ENCODE peak calls at places on chromosomes 5 and 9, in nine cellular contexts. One of them, this sample, is unnamed.

GRCh38 chr5:89087551-89088318 is 204.8 kb upstream of the MEF2C start:
- DNase-seq in cardiac muscle cell: no peak
- DNase-seq in pancreas: no peak
- DNase-seq in colonic mucosa: no peak
- DNase-seq in psoas muscle: no peak
- DNase-seq in neural progenitor cell: peak; percentile 33
- DNase-seq in transverse colon: no peak
- DNase-seq in ovary: no peak
- DNase-seq in endothelial cell of umbilical vein: no peak
- DNase-seq in this sample: no peak

GRCh38 chr5:38715671-38716070 is 130.1 kb upstream of the OSMR start:
- DNase-seq in cardiac muscle cell: no peak
- DNase-seq in pancreas: no peak
- DNase-seq in colonic mucosa: no peak
- DNase-seq in psoas muscle: no peak
- DNase-seq in neural progenitor cell: peak; percentile 48
- DNase-seq in transverse colon: no peak
- DNase-seq in ovary: no peak
- DNase-seq in endothelial cell of umbilical vein: peak; percentile 46
- DNase-seq in this sample: no peak

GRCh38 chr9:111891910-111892499 is 4.6 kb upstream of the UGCG start:
- DNase-seq in cardiac muscle cell: no peak
- DNase-seq in pancreas: no peak
- DNase-seq in colonic mucosa: peak; percentile 79
- DNase-seq in psoas muscle: no peak
- DNase-seq in neural progenitor cell: no peak
- DNase-seq in transverse colon: peak; percentile 80
- DNase-seq in ovary: no peak
- DNase-seq in endothelial cell of umbilical vein: no peak
- DNase-seq in this sample: peak; percentile 40

GRCh38 chr5:118794281-118794680 is 194.1 kb downstream of the DTWD2 start:
- DNase-seq in cardiac muscle cell: no peak
- DNase-seq in pancreas: no peak
- DNase-seq in colonic mucosa: no peak
- DNase-seq in psoas muscle: no peak
- DNase-seq in neural progenitor cell: no peak
- DNase-seq in transverse colon: no peak
- DNase-seq in ovary: no peak
- DNase-seq in endothelial cell of umbilical vein: no peak
- DNase-seq in this sample: no peak

GRCh38 chr9:77647659-77648457 is at the start of gene GNA14:
- DNase-seq in cardiac muscle cell: peak; percentile 44
- DNase-seq in pancreas: peak; percentile 73
- DNase-seq in colonic mucosa: peak; percentile 66
- DNase-seq in psoas muscle: peak; percentile 27
- DNase-seq in neural progenitor cell: peak; percentile 72
- DNase-seq in transverse colon: peak; percentile 24
- DNase-seq in ovary: peak; percentile 67
- DNase-seq in endothelial cell of umbilical vein: peak; percentile 47
- DNase-seq in this sample: no peak

GRCh38 chr9:24041294-24041693 is 215.3 kb upstream of the ELAVL2 start:
- DNase-seq in cardiac muscle cell: no peak
- DNase-seq in pancreas: no peak
- DNase-seq in colonic mucosa: no peak
- DNase-seq in psoas muscle: no peak
- DNase-seq in neural progenitor cell: peak; percentile 73
- DNase-seq in transverse colon: no peak
- DNase-seq in ovary: no peak
- DNase-seq in endothelial cell of umbilical vein: no peak
- DNase-seq in this sample: peak; percentile 0

GRCh38 chr9:134066546-134066922 is 1.3 kb downstream of the BRD3 start:
- DNase-seq in cardiac muscle cell: peak; percentile 30
- DNase-seq in pancreas: no peak
- DNase-seq in colonic mucosa: no peak
- DNase-seq in psoas muscle: no peak
- DNase-seq in neural progenitor cell: peak; percentile 33
- DNase-seq in transverse colon: no peak
- DNase-seq in ovary: peak; percentile 40
- DNase-seq in endothelial cell of umbilical vein: peak; percentile 22
- DNase-seq in this sample: peak; percentile 29

GRCh38 chr9:105445203-105445881 is 2.5 kb upstream of the FSD1L start:
- DNase-seq in cardiac muscle cell: no peak
- DNase-seq in pancreas: no peak
- DNase-seq in colonic mucosa: no peak
- DNase-seq in psoas muscle: peak; percentile 65
- DNase-seq in neural progenitor cell: no peak
- DNase-seq in transverse colon: no peak
- DNase-seq in ovary: no peak
- DNase-seq in endothelial cell of umbilical vein: no peak
- DNase-seq in this sample: no peak

GRCh38 chr9:91935066-91935729 is 14.8 kb downstream of the ROR2 start:
- DNase-seq in cardiac muscle cell: no peak
- DNase-seq in pancreas: no peak
- DNase-seq in colonic mucosa: no peak
- DNase-seq in psoas muscle: no peak
- DNase-seq in neural progenitor cell: peak; percentile 32
- DNase-seq in transverse colon: no peak
- DNase-seq in ovary: no peak
- DNase-seq in endothelial cell of umbilical vein: no peak
- DNase-seq in this sample: no peak

GRCh38 chr5:78907255-78907886 is 77.7 kb downstream of the ARSB start:
- DNase-seq in cardiac muscle cell: no peak
- DNase-seq in pancreas: no peak
- DNase-seq in colonic mucosa: no peak
- DNase-seq in psoas muscle: peak; percentile 43
- DNase-seq in neural progenitor cell: no peak
- DNase-seq in transverse colon: no peak
- DNase-seq in ovary: no peak
- DNase-seq in endothelial cell of umbilical vein: peak; percentile 86
- DNase-seq in this sample: no peak

GRCh38 chr5:165196961-165197360 is 1691.5 kb downstream of the MAT2B start:
- DNase-seq in cardiac muscle cell: no peak
- DNase-seq in pancreas: no peak
- DNase-seq in colonic mucosa: no peak
- DNase-seq in psoas muscle: no peak
- DNase-seq in neural progenitor cell: no peak
- DNase-seq in transverse colon: no peak
- DNase-seq in ovary: no peak
- DNase-seq in endothelial cell of umbilical vein: no peak
- DNase-seq in this sample: no peak

GRCh38 chr9:127927457-127928231 is 2.9 kb downstream of the PIP5KL1 start:
- DNase-seq in cardiac muscle cell: peak; percentile 21
- DNase-seq in pancreas: peak; percentile 85
- DNase-seq in colonic mucosa: peak; percentile 90
- DNase-seq in psoas muscle: no peak
- DNase-seq in neural progenitor cell: peak; percentile 86
- DNase-seq in transverse colon: peak; percentile 84
- DNase-seq in ovary: peak; percentile 64
- DNase-seq in endothelial cell of umbilical vein: no peak
- DNase-seq in this sample: no peak

GRCh38 chr5:13783731-13784130 is 160.8 kb downstream of the DNAH5 start:
- DNase-seq in cardiac muscle cell: no peak
- DNase-seq in pancreas: no peak
- DNase-seq in colonic mucosa: no peak
- DNase-seq in psoas muscle: no peak
- DNase-seq in neural progenitor cell: no peak
- DNase-seq in transverse colon: no peak
- DNase-seq in ovary: no peak
- DNase-seq in endothelial cell of umbilical vein: no peak
- DNase-seq in this sample: no peak

GRCh38 chr9:71245651-71246050 is 124.2 kb upstream of the TRPM3 start:
- DNase-seq in cardiac muscle cell: no peak
- DNase-seq in pancreas: no peak
- DNase-seq in colonic mucosa: no peak
- DNase-seq in psoas muscle: no peak
- DNase-seq in neural progenitor cell: no peak
- DNase-seq in transverse colon: no peak
- DNase-seq in ovary: no peak
- DNase-seq in endothelial cell of umbilical vein: no peak
- DNase-seq in this sample: no peak

GRCh38 chr5:136130581-136130980 is 2.1 kb upstream of the SMAD5 start:
- DNase-seq in cardiac muscle cell: no peak
- DNase-seq in pancreas: no peak
- DNase-seq in colonic mucosa: no peak
- DNase-seq in psoas muscle: no peak
- DNase-seq in neural progenitor cell: no peak
- DNase-seq in transverse colon: no peak
- DNase-seq in ovary: no peak
- DNase-seq in endothelial cell of umbilical vein: no peak
- DNase-seq in this sample: no peak

GRCh38 chr5:136134653-136135052 is 2.0 kb downstream of the SMAD5 start:
- DNase-seq in cardiac muscle cell: no peak
- DNase-seq in pancreas: no peak
- DNase-seq in colonic mucosa: no peak
- DNase-seq in psoas muscle: no peak
- DNase-seq in neural progenitor cell: no peak
- DNase-seq in transverse colon: no peak
- DNase-seq in ovary: no peak
- DNase-seq in endothelial cell of umbilical vein: no peak
- DNase-seq in this sample: no peak

GRCh38 chr5:136132087-136132486 is 558 bp upstream of the SMAD5 start:
- DNase-seq in cardiac muscle cell: peak; percentile 15
- DNase-seq in pancreas: no peak
- DNase-seq in colonic mucosa: peak; percentile 37
- DNase-seq in psoas muscle: peak; percentile 17
- DNase-seq in neural progenitor cell: no peak
- DNase-seq in transverse colon: peak; percentile 23
- DNase-seq in ovary: peak; percentile 44
- DNase-seq in endothelial cell of umbilical vein: no peak
- DNase-seq in this sample: peak; percentile 46

GRCh38 chr5:136133416-136134383 is 1.1 kb downstream of the SMAD5 start:
- DNase-seq in cardiac muscle cell: peak; percentile 71
- DNase-seq in pancreas: no peak
- DNase-seq in colonic mucosa: peak; percentile 76
- DNase-seq in psoas muscle: peak; percentile 48
- DNase-seq in neural progenitor cell: peak; percentile 77
- DNase-seq in transverse colon: peak; percentile 66
- DNase-seq in ovary: peak; percentile 63
- DNase-seq in endothelial cell of umbilical vein: peak; percentile 66
- DNase-seq in this sample: peak; percentile 59

GRCh38 chr5:136132557-136133415 is at the start of gene SMAD5:
- DNase-seq in cardiac muscle cell: peak; percentile 97
- DNase-seq in pancreas: peak; percentile 99
- DNase-seq in colonic mucosa: peak; percentile 95
- DNase-seq in psoas muscle: peak; percentile 97
- DNase-seq in neural progenitor cell: peak; percentile 98
- DNase-seq in transverse colon: peak; percentile 96
- DNase-seq in ovary: peak; percentile 97
- DNase-seq in endothelial cell of umbilical vein: peak; percentile 97
- DNase-seq in this sample: peak; percentile 97
- H3K4me1 ChIP-seq in cardiac muscle cell: peaks cover 18% of the 10 kb centered on the region
- H3K4me1 ChIP-seq in pancreas: peaks cover 19% of the 10 kb centered on the region
- H3K4me1 ChIP-seq in colonic mucosa: peaks cover 7% of the 10 kb centered on the region
- H3K4me1 ChIP-seq in psoas muscle: peaks cover 37% of the 10 kb centered on the region
- H3K4me1 ChIP-seq in neural progenitor cell: peaks cover 24% of the 10 kb centered on the region
- H3K4me1 ChIP-seq in transverse colon: peaks cover 41% of the 10 kb centered on the region
- H3K4me1 ChIP-seq in ovary: peaks cover 5% of the 10 kb centered on the region
- H3K4me1 ChIP-seq in endothelial cell of umbilical vein: peaks cover 15% of the 10 kb centered on the region
- H3K4me1 ChIP-seq in this sample: peaks cover 45% of the 10 kb centered on the region

DNA sequence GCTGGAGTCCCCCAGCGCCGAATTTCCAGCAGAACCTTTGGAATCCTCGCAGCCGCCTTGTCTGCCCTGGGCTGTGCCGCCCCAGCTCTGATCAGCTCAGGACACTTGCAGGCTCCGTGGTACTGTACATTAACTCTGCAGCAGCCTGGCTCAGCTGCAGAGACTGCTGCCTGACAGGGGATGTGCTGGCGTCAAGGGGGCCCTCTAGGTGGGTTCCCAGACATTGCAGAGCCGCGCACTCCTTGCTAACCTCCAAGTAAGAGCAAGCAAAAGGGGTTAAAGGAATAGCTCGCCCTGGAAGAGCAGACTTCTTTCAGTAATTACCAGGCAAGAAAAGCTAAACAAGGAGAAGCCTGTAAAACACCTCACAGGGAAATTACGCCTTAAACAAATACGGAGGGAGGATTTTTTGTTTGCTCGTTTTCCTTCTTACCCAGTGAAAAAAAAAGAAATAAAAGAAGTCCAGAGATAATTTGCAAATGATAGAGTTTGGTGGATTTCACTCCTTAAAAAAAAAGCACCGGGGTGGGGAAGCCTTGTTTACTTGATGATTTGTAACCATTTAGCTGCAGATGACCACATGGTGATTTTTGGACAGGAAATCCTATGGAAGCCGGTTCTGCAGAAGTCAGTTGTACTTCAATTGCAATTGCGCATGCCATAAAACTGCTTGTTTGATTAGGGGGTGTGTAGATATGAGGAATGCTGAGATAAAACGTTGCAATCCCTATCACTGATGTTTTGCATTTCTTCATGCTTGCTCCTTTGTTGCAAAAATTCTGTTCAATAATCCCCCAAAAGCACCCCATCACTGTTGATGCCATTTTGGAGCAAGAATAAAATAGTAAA is 305.8 kb downstream of the PDE4D start:
- DNase-seq in cardiac muscle cell: peak; percentile 91
- DNase-seq in pancreas: peak; percentile 49
- DNase-seq in colonic mucosa: peak; percentile 85
- DNase-seq in psoas muscle: peak; percentile 78
- DNase-seq in neural progenitor cell: peak; percentile 91
- DNase-seq in transverse colon: peak; percentile 79
- DNase-seq in ovary: peak; percentile 40
- DNase-seq in endothelial cell of umbilical vein: peak; percentile 55
- DNase-seq in this sample: peak; percentile 71
- TF ChIP-seq CTCF in cardiac muscle cell: peak; percentile 44
- TF ChIP-seq CTCF in pancreas: no peak
- TF ChIP-seq CTCF in colonic mucosa: no peak
- TF ChIP-seq CTCF in psoas muscle: peak; percentile 34
- TF ChIP-seq CTCF in neural progenitor cell: peak; percentile 66
- TF ChIP-seq CTCF in transverse colon: no peak
- TF ChIP-seq CTCF in ovary: no peak
- TF ChIP-seq CTCF in endothelial cell of umbilical vein: no peak
- TF ChIP-seq CTCF in this sample: peak; percentile 21

GRCh38 chr5:135546912-135547311 is 11.1 kb upstream of the NEUROG1 start:
- DNase-seq in cardiac muscle cell: no peak
- DNase-seq in pancreas: no peak
- DNase-seq in colonic mucosa: no peak
- DNase-seq in psoas muscle: no peak
- DNase-seq in neural progenitor cell: no peak
- DNase-seq in transverse colon: no peak
- DNase-seq in ovary: no peak
- DNase-seq in endothelial cell of umbilical vein: no peak
- DNase-seq in this sample: no peak
- H3K27me3 ChIP-seq in cardiac muscle cell: peaks cover 93% of the 10 kb centered on the region
- H3K27me3 ChIP-seq in pancreas: peaks cover 3% of the 10 kb centered on the region
- H3K27me3 ChIP-seq in colonic mucosa: peaks cover 44% of the 10 kb centered on the region
- H3K27me3 ChIP-seq in psoas muscle: no peaks in the 10 kb centered on the region
- H3K27me3 ChIP-seq in neural progenitor cell: peaks cover 100% of the 10 kb centered on the region
- H3K27me3 ChIP-seq in transverse colon: peaks cover 84% of the 10 kb centered on the region
- H3K27me3 ChIP-seq in ovary: no peaks in the 10 kb centered on the region
- H3K27me3 ChIP-seq in endothelial cell of umbilical vein: peaks cover 75% of the 10 kb centered on the region
- H3K27me3 ChIP-seq in this sample: peaks cover 1% of the 10 kb centered on the region

DNA sequence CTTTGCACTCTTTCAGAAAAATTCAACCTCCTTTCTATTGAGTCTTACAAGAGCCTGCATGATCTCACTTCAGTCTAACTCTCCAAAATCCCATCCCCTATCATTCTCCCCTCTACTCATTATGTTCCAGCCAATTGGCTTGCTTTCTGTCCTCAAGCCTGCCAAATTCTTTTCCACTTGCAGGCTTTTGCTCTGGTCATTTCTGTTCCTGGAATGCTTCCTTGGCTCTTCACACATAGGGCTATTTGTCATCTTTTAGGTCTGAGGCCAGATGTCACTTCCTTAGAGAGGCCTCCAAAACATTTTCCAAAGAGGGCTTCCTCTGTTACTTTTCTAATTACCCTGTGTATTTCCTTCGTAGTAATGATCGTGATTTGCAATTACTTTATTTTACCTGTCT is 11.8 kb upstream of the CHD1 start:
- DNase-seq in cardiac muscle cell: no peak
- DNase-seq in pancreas: no peak
- DNase-seq in colonic mucosa: no peak
- DNase-seq in psoas muscle: no peak
- DNase-seq in neural progenitor cell: peak; percentile 44
- DNase-seq in transverse colon: no peak
- DNase-seq in ovary: no peak
- DNase-seq in endothelial cell of umbilical vein: peak; percentile 22
- DNase-seq in this sample: no peak
- H3K4me1 ChIP-seq in cardiac muscle cell: peaks cover 23% of the 10 kb centered on the region
- H3K4me1 ChIP-seq in pancreas: no peaks in the 10 kb centered on the region
- H3K4me1 ChIP-seq in colonic mucosa: no peaks in the 10 kb centered on the region
- H3K4me1 ChIP-seq in psoas muscle: peaks cover 73% of the 10 kb centered on the region
- H3K4me1 ChIP-seq in neural progenitor cell: peaks cover 63% of the 10 kb centered on the region
- H3K4me1 ChIP-seq in transverse colon: peaks cover 37% of the 10 kb centered on the region
- H3K4me1 ChIP-seq in ovary: peaks cover 4% of the 10 kb centered on the region
- H3K4me1 ChIP-seq in endothelial cell of umbilical vein: no peaks in the 10 kb centered on the region
- H3K4me1 ChIP-seq in this sample: peaks cover 8% of the 10 kb centered on the region